ENCODE peak calls at places on chromosomes 6 and 20, in ten cellular contexts. J is activated T-cell treated with anti-CD3 and anti-CD28 coated beads, Interleukin-2, amount 50 U/mL, for 48 hours; F is T-helper 9 cell; R is neuronal stem cell; M is SK-MEL-5; W is stimulated activated CD4-positive, alpha-beta T cell treated with anti-CD3 and anti-CD28 coated beads, Interleukin-1b, Interleukin-23, amount 100 ng/mL, for 4 hours; Y is BJ; G is stimulated activated CD8-positive, alpha-beta memory T cell treated with anti-CD3 and anti-CD28 coated beads, Interleukin-15, amount 100 ng/mL, for 48 hours; K is dermis blood vessel endothelial cell; Q is H4. B is an unnamed sample.

GRCh38 chr6:118893095-118893881 is 664 bp upstream of the ASF1A start:
- DNase-seq in R (no peak), J (no peak), Y (peak), Q (peak), K (peak), F (peak), G (no peak), W (no peak), M (peak), B (peak)

GRCh38 chr6:74598473-74599393 is 607.1 kb downstream of the COL12A1 start:
- DNase-seq in W (no peak), G (no peak), F (no peak), K (peak), Q (peak), R (no peak), Y (peak), M (no peak), J (no peak), B (peak)

GRCh38 chr6:147226163-147226724 is 22.0 kb downstream of the STXBP5 start:
- DNase-seq in K (no peak), F (no peak), Q (no peak), M (no peak), Y (no peak), W (no peak), G (no peak), R (no peak), J (no peak), B (no peak)

GRCh38 chr20:59652381-59652780 is 48.0 kb downstream of the PHACTR3 start:
- DNase-seq in K (no peak), G (no peak), R (no peak), W (no peak), M (no peak), Y (no peak), Q (no peak), F (no peak), J (no peak), B (no peak)

GRCh38 chr6:106745396-106745795 is 116.0 kb downstream of the QRSL1 start:
- DNase-seq in K (no peak), W (no peak), F (no peak), R (no peak), J (no peak), M (no peak), Q (no peak), Y (no peak), G (no peak), B (no peak)

GRCh38 chr20:33332905-33333456 is 50.0 kb downstream of the BPIFB1 start:
- DNase-seq in K (no peak), F (no peak), Y (no peak), M (no peak), R (no peak), G (no peak), Q (no peak), J (no peak), W (no peak), B (no peak)

GRCh38 chr20:10769700-10770099 is 95.9 kb upstream of the JAG1 start:
- DNase-seq in F (no peak), M (no peak), K (no peak), W (no peak), J (no peak), Q (no peak), R (peak), G (no peak), Y (no peak), B (no peak)

GRCh38 chr6:13794184-13794583 is 20.2 kb downstream of the MCUR1 start:
- DNase-seq in K (peak), F (no peak), W (no peak), M (peak), Q (peak), J (peak), G (no peak), R (no peak), Y (peak), B (peak)

GRCh38 chr20:51132286-51132810 is 109.4 kb upstream of the KCNG1 start:
- DNase-seq in K (peak), G (no peak), M (no peak), F (no peak), W (no peak), R (no peak), J (no peak), Q (no peak), Y (no peak), B (no peak)

GRCh38 chr6:145643760-145644159 is 91.6 kb downstream of the EPM2A start:
- DNase-seq in K (no peak), Y (no peak), Q (no peak), M (no peak), R (no peak), J (no peak), W (no peak), F (no peak), G (no peak), B (no peak)

GRCh38 chr6:38720295-38720694 is 5.2 kb downstream of the DNAH8 start:
- DNase-seq in K (peak), W (no peak), Q (peak), J (no peak), M (peak), Y (no peak), G (no peak), F (no peak), R (peak), B (no peak)

GRCh38 chr20:40265872-40266533 is 423.0 kb downstream of the MAFB start:
- DNase-seq in G (no peak), R (no peak), Y (no peak), F (no peak), W (no peak), Q (peak), J (no peak), M (peak), K (peak), B (peak)

GRCh38 chr6:6790891-6791290 is 202.4 kb downstream of the LY86 start:
- DNase-seq in K (peak), W (no peak), F (no peak), Q (peak), R (no peak), J (no peak), M (no peak), G (no peak), Y (no peak), B (peak)

GRCh38 chr6:90286884-90287488 is 9.7 kb downstream of the BACH2 start:
- DNase-seq in K (peak), Q (no peak), M (peak), F (peak), W (peak), J (peak), R (peak), Y (no peak), G (peak), B (peak)

GRCh38 chr6:35083507-35083906 is 57.6 kb downstream of the TCP11 start:
- DNase-seq in K (no peak), M (no peak), J (no peak), W (no peak), G (no peak), Y (no peak), F (no peak), Q (no peak), R (no peak), B (no peak)

GRCh38 chr6:81023007-81023582 is 729.4 kb downstream of the TENT5A start:
- DNase-seq in Y (no peak), R (peak), J (no peak), M (no peak), K (no peak), W (no peak), G (no peak), Q (no peak), F (no peak), B (no peak)

GRCh38 chr6:166076625-166077024 is 91.0 kb downstream of the TBXT start:
- DNase-seq in G (no peak), J (no peak), Y (no peak), F (no peak), Q (no peak), M (peak), K (no peak), R (no peak), W (no peak), B (no peak)

GRCh38 chr6:51855310-51856082 is 231.9 kb downstream of the PKHD1 start:
- DNase-seq in K (peak), Y (no peak), W (no peak), M (peak), R (peak), J (no peak), G (no peak), F (no peak), Q (peak), B (peak)

GRCh38 chr6:136549359-136550044 is 720 bp downstream of the MAP7 start:
- DNase-seq in K (peak), Y (no peak), J (peak), R (no peak), F (no peak), G (no peak), W (no peak), M (peak), Q (no peak), B (peak)

GRCh38 chr6:153117986-153118886 is 12.8 kb downstream of the RGS17 start:
- DNase-seq in F (no peak), Q (no peak), J (no peak), G (no peak), W (no peak), R (no peak), Y (peak), K (peak), M (peak), B (no peak)

GRCh38 chr6:54037277-54037779 is 73.9 kb upstream of the MLIP start:
- DNase-seq in G (no peak), J (no peak), W (no peak), R (no peak), Y (no peak), M (no peak), K (no peak), Q (peak), F (no peak), B (no peak)

GRCh38 chr20:59006864-59007757 is at the start of gene CTSZ:
- DNase-seq in K (peak), W (peak), R (peak), Q (no peak), F (peak), J (peak), G (no peak), M (no peak), Y (no peak), B (peak)

GRCh38 chr20:61677928-61678327 is 387.8 kb downstream of the TAF4 start:
- DNase-seq in G (no peak), J (no peak), W (no peak), R (no peak), Q (no peak), F (no peak), K (no peak), M (no peak), Y (no peak), B (no peak)

GRCh38 chr20:46230811-46231282 is 77.5 kb downstream of the CDH22 start:
- DNase-seq in K (peak), Y (no peak), W (no peak), Q (no peak), M (peak), J (no peak), F (no peak), G (no peak), R (peak), B (peak)

GRCh38 chr6:57143690-57144089 is 28.4 kb upstream of the BAG2 start:
- DNase-seq in K (no peak), R (no peak), W (no peak), J (no peak), G (no peak), M (no peak), Y (no peak), Q (no peak), F (no peak), B (no peak)

GRCh38 chr6:1798303-1798964 is 188.7 kb downstream of the FOXC1 start:
- DNase-seq in R (no peak), K (peak), Y (no peak), F (no peak), G (no peak), W (no peak), M (no peak), J (no peak), Q (no peak), B (no peak)

B was measured in SW480.